ENCODE peak calls at places on chromosome 15, in eight cellular contexts. One of them, this sample, is unnamed.

GRCh38 chr15:44670087-44670945 is 6.9 kb upstream of the SPG11 start:
- DNase-seq in CD4-positive, CD25-positive, alpha-beta regulatory T cell: no peak
- DNase-seq in naive thymus-derived CD4-positive, alpha-beta T cell: no peak
- DNase-seq in lower lobe of right lung: no peak
- DNase-seq in Peyer's patch: no peak
- DNase-seq in IMR-90: no peak
- DNase-seq in SJSA1: no peak
- DNase-seq in colonic mucosa: no peak
- DNase-seq in this sample: no peak

GRCh38 chr15:78007965-78008886 is 69.3 kb downstream of the TBC1D2B start:
- DNase-seq in naive thymus-derived CD4-positive, alpha-beta T cell: no peak
- DNase-seq in SJSA1: no peak
- DNase-seq in colonic mucosa: peak; percentile 67
- DNase-seq in IMR-90: peak; percentile 87
- DNase-seq in CD4-positive, CD25-positive, alpha-beta regulatory T cell: no peak
- DNase-seq in lower lobe of right lung: peak; percentile 70
- DNase-seq in Peyer's patch: no peak
- DNase-seq in this sample: no peak

GRCh38 chr15:90609254-90610185 is 79.8 kb downstream of the CRTC3 start:
- DNase-seq in CD4-positive, CD25-positive, alpha-beta regulatory T cell: no peak
- DNase-seq in Peyer's patch: no peak
- DNase-seq in colonic mucosa: no peak
- DNase-seq in SJSA1: no peak
- DNase-seq in IMR-90: peak; percentile 51
- DNase-seq in naive thymus-derived CD4-positive, alpha-beta T cell: no peak
- DNase-seq in lower lobe of right lung: no peak
- DNase-seq in this sample: peak; percentile 54

GRCh38 chr15:70526221-70526973 is 237.0 kb downstream of the UACA start:
- DNase-seq in naive thymus-derived CD4-positive, alpha-beta T cell: no peak
- DNase-seq in CD4-positive, CD25-positive, alpha-beta regulatory T cell: no peak
- DNase-seq in lower lobe of right lung: no peak
- DNase-seq in SJSA1: peak; percentile 92
- DNase-seq in Peyer's patch: no peak
- DNase-seq in IMR-90: peak; percentile 31
- DNase-seq in colonic mucosa: peak; percentile 48
- DNase-seq in this sample: no peak

GRCh38 chr15:90388462-90389182 is 580 bp downstream of the IQGAP1 start:
- DNase-seq in CD4-positive, CD25-positive, alpha-beta regulatory T cell: peak; percentile 55
- DNase-seq in lower lobe of right lung: peak; percentile 87
- DNase-seq in IMR-90: peak; percentile 41
- DNase-seq in Peyer's patch: peak; percentile 80
- DNase-seq in colonic mucosa: peak; percentile 75
- DNase-seq in SJSA1: peak; percentile 77
- DNase-seq in naive thymus-derived CD4-positive, alpha-beta T cell: peak; percentile 73
- DNase-seq in this sample: no peak

GRCh38 chr15:42578984-42579537 is 3.7 kb downstream of the STARD9 start:
- DNase-seq in CD4-positive, CD25-positive, alpha-beta regulatory T cell: no peak
- DNase-seq in Peyer's patch: no peak
- DNase-seq in SJSA1: no peak
- DNase-seq in naive thymus-derived CD4-positive, alpha-beta T cell: no peak
- DNase-seq in colonic mucosa: no peak
- DNase-seq in IMR-90: no peak
- DNase-seq in lower lobe of right lung: no peak
- DNase-seq in this sample: no peak

GRCh38 chr15:69482686-69483256 is 30.2 kb downstream of the RPLP1 start:
- DNase-seq in SJSA1: no peak
- DNase-seq in CD4-positive, CD25-positive, alpha-beta regulatory T cell: no peak
- DNase-seq in IMR-90: no peak
- DNase-seq in naive thymus-derived CD4-positive, alpha-beta T cell: no peak
- DNase-seq in lower lobe of right lung: no peak
- DNase-seq in colonic mucosa: no peak
- DNase-seq in Peyer's patch: no peak
- DNase-seq in this sample: no peak

GRCh38 chr15:99369250-99369649 is 118.0 kb downstream of the LRRC28 start:
- DNase-seq in Peyer's patch: no peak
- DNase-seq in SJSA1: no peak
- DNase-seq in naive thymus-derived CD4-positive, alpha-beta T cell: no peak
- DNase-seq in colonic mucosa: no peak
- DNase-seq in CD4-positive, CD25-positive, alpha-beta regulatory T cell: no peak
- DNase-seq in lower lobe of right lung: no peak
- DNase-seq in IMR-90: no peak
- DNase-seq in this sample: no peak

GRCh38 chr15:85956515-85957275 is 123.0 kb upstream of the AGBL1 start:
- DNase-seq in lower lobe of right lung: no peak
- DNase-seq in CD4-positive, CD25-positive, alpha-beta regulatory T cell: no peak
- DNase-seq in naive thymus-derived CD4-positive, alpha-beta T cell: no peak
- DNase-seq in colonic mucosa: no peak
- DNase-seq in SJSA1: peak; percentile 71
- DNase-seq in Peyer's patch: no peak
- DNase-seq in IMR-90: peak; percentile 8
- DNase-seq in this sample: no peak

GRCh38 chr15:79978694-79979519 is 7.9 kb upstream of the BCL2A1 start:
- DNase-seq in CD4-positive, CD25-positive, alpha-beta regulatory T cell: no peak
- DNase-seq in Peyer's patch: peak; percentile 51
- DNase-seq in SJSA1: no peak
- DNase-seq in naive thymus-derived CD4-positive, alpha-beta T cell: no peak
- DNase-seq in IMR-90: peak; percentile 89
- DNase-seq in lower lobe of right lung: no peak
- DNase-seq in colonic mucosa: no peak
- DNase-seq in this sample: no peak

GRCh38 chr15:80695099-80695910 is at the start of gene ABHD17C:
- DNase-seq in SJSA1: peak; percentile 62
- DNase-seq in IMR-90: peak; percentile 53
- DNase-seq in colonic mucosa: peak; percentile 70
- DNase-seq in lower lobe of right lung: peak; percentile 76
- DNase-seq in CD4-positive, CD25-positive, alpha-beta regulatory T cell: peak; percentile 3
- DNase-seq in naive thymus-derived CD4-positive, alpha-beta T cell: peak; percentile 71
- DNase-seq in Peyer's patch: peak; percentile 89
- DNase-seq in this sample: peak; percentile 30

GRCh38 chr15:50883903-50884302 is 24.6 kb upstream of the AP4E1 start:
- DNase-seq in IMR-90: peak; percentile 46
- DNase-seq in lower lobe of right lung: no peak
- DNase-seq in colonic mucosa: no peak
- DNase-seq in CD4-positive, CD25-positive, alpha-beta regulatory T cell: no peak
- DNase-seq in naive thymus-derived CD4-positive, alpha-beta T cell: peak; percentile 34
- DNase-seq in SJSA1: peak; percentile 61
- DNase-seq in Peyer's patch: no peak
- DNase-seq in this sample: no peak

GRCh38 chr15:50977157-50977556 is 68.7 kb downstream of the AP4E1 start:
- DNase-seq in CD4-positive, CD25-positive, alpha-beta regulatory T cell: no peak
- DNase-seq in SJSA1: no peak
- DNase-seq in naive thymus-derived CD4-positive, alpha-beta T cell: no peak
- DNase-seq in IMR-90: peak; percentile 54
- DNase-seq in colonic mucosa: no peak
- DNase-seq in lower lobe of right lung: no peak
- DNase-seq in Peyer's patch: no peak
- DNase-seq in this sample: no peak

GRCh38 chr15:64869501-64869900 is 27.8 kb downstream of the PLEKHO2 start:
- DNase-seq in naive thymus-derived CD4-positive, alpha-beta T cell: no peak
- DNase-seq in lower lobe of right lung: no peak
- DNase-seq in Peyer's patch: no peak
- DNase-seq in IMR-90: no peak
- DNase-seq in colonic mucosa: no peak
- DNase-seq in SJSA1: no peak
- DNase-seq in CD4-positive, CD25-positive, alpha-beta regulatory T cell: no peak
- DNase-seq in this sample: no peak
- H3K4me1 ChIP-seq in naive thymus-derived CD4-positive, alpha-beta T cell: no peaks in the 10 kb centered on the region
- H3K4me1 ChIP-seq in lower lobe of right lung: peaks cover 18% of the 10 kb centered on the region
- H3K4me1 ChIP-seq in Peyer's patch: no peaks in the 10 kb centered on the region
- H3K4me1 ChIP-seq in IMR-90: peaks cover 35% of the 10 kb centered on the region
- H3K4me1 ChIP-seq in colonic mucosa: no peaks in the 10 kb centered on the region
- H3K4me1 ChIP-seq in SJSA1: peaks cover 38% of the 10 kb centered on the region
- H3K4me1 ChIP-seq in CD4-positive, CD25-positive, alpha-beta regulatory T cell: peaks cover 6% of the 10 kb centered on the region
- H3K4me1 ChIP-seq in this sample: peaks cover 31% of the 10 kb centered on the region

DNA sequence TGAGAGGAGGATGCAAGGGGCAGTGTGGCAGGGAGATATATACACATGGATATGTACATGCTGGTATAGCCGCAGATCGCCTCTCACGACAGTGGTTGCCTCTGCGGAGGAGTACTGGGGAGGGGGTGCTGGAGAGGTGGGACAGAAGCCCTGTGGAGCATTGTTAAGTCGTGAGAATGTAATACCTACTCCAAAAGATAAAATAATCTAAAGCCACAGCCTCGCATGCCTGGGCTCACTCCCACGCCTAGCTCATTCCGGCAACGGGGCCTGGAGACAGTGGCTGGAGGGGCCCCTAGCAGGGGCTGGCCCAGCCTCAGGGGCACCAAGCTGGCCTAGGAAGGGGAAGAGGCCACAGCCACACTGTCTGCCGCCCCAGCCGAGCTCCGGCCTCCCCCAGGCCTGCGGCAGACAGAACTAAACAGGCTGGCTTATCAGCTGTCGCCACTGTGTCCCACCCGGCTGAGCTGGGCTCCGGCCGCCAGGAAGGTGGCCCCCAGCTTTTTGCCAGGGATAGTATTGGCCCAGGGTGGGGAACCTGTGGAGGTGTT is 65.1 kb upstream of the LCTL start:
- DNase-seq in IMR-90: no peak
- DNase-seq in Peyer's patch: no peak
- DNase-seq in CD4-positive, CD25-positive, alpha-beta regulatory T cell: no peak
- DNase-seq in naive thymus-derived CD4-positive, alpha-beta T cell: no peak
- DNase-seq in SJSA1: no peak
- DNase-seq in colonic mucosa: no peak
- DNase-seq in lower lobe of right lung: no peak
- DNase-seq in this sample: no peak
- H3K4me1 ChIP-seq in IMR-90: peaks cover 2% of the 10 kb centered on the region
- H3K4me1 ChIP-seq in Peyer's patch: no peaks in the 10 kb centered on the region
- H3K4me1 ChIP-seq in CD4-positive, CD25-positive, alpha-beta regulatory T cell: no peaks in the 10 kb centered on the region
- H3K4me1 ChIP-seq in naive thymus-derived CD4-positive, alpha-beta T cell: no peaks in the 10 kb centered on the region
- H3K4me1 ChIP-seq in SJSA1: peaks cover 1% of the 10 kb centered on the region
- H3K4me1 ChIP-seq in colonic mucosa: no peaks in the 10 kb centered on the region
- H3K4me1 ChIP-seq in lower lobe of right lung: peaks cover 35% of the 10 kb centered on the region
- H3K4me1 ChIP-seq in this sample: peaks cover 28% of the 10 kb centered on the region

GRCh38 chr15:101246391-101246790 is 5.5 kb downstream of the CHSY1 start:
- DNase-seq in naive thymus-derived CD4-positive, alpha-beta T cell: no peak
- DNase-seq in CD4-positive, CD25-positive, alpha-beta regulatory T cell: no peak
- DNase-seq in colonic mucosa: no peak
- DNase-seq in lower lobe of right lung: no peak
- DNase-seq in IMR-90: no peak
- DNase-seq in SJSA1: no peak
- DNase-seq in Peyer's patch: no peak
- DNase-seq in this sample: no peak

GRCh38 chr15:101250331-101250730 is 1.5 kb downstream of the CHSY1 start:
- DNase-seq in IMR-90: peak; percentile 78
- DNase-seq in SJSA1: peak; percentile 60
- DNase-seq in Peyer's patch: no peak
- DNase-seq in lower lobe of right lung: no peak
- DNase-seq in naive thymus-derived CD4-positive, alpha-beta T cell: no peak
- DNase-seq in colonic mucosa: no peak
- DNase-seq in CD4-positive, CD25-positive, alpha-beta regulatory T cell: no peak
- DNase-seq in this sample: no peak

GRCh38 chr15:101246824-101247745 is 4.8 kb downstream of the CHSY1 start:
- DNase-seq in SJSA1: no peak
- DNase-seq in lower lobe of right lung: no peak
- DNase-seq in CD4-positive, CD25-positive, alpha-beta regulatory T cell: no peak
- DNase-seq in naive thymus-derived CD4-positive, alpha-beta T cell: no peak
- DNase-seq in Peyer's patch: no peak
- DNase-seq in colonic mucosa: no peak
- DNase-seq in IMR-90: no peak
- DNase-seq in this sample: no peak

GRCh38 chr15:101250931-101251829 is 668 bp downstream of the CHSY1 start:
- DNase-seq in naive thymus-derived CD4-positive, alpha-beta T cell: peak; percentile 41
- DNase-seq in SJSA1: peak; percentile 34
- DNase-seq in lower lobe of right lung: peak; percentile 69
- DNase-seq in colonic mucosa: peak; percentile 38
- DNase-seq in CD4-positive, CD25-positive, alpha-beta regulatory T cell: peak; percentile 14
- DNase-seq in Peyer's patch: peak; percentile 68
- DNase-seq in IMR-90: no peak
- DNase-seq in this sample: no peak

DNA sequence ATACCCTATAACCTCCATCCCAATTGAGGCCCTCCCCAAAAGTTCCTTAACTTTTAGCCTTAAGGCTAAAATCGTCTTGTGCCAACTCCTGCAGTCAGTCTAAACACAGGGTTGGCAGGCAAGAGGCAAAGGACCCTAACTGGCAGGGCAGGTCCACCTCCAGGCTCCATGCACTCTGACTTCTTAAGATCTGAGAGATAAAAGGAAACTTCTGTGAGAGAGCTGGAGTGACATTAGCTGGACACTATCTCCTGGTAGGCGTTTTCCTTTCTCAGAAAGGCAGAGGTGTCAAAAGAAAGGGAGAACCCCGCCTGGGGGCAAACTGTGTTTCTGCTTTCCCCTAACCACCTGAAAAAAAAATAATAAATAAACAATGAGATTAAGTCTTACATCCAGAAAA is 3.6 kb downstream of the CHSY1 start:
- DNase-seq in SJSA1: no peak
- DNase-seq in IMR-90: no peak
- DNase-seq in lower lobe of right lung: no peak
- DNase-seq in naive thymus-derived CD4-positive, alpha-beta T cell: no peak
- DNase-seq in Peyer's patch: no peak
- DNase-seq in CD4-positive, CD25-positive, alpha-beta regulatory T cell: no peak
- DNase-seq in colonic mucosa: no peak
- DNase-seq in this sample: no peak
- H3K4me1 ChIP-seq in SJSA1: peaks cover 48% of the 10 kb centered on the region
- H3K4me1 ChIP-seq in IMR-90: peaks cover 27% of the 10 kb centered on the region
- H3K4me1 ChIP-seq in lower lobe of right lung: peaks cover 81% of the 10 kb centered on the region
- H3K4me1 ChIP-seq in naive thymus-derived CD4-positive, alpha-beta T cell: peaks cover 44% of the 10 kb centered on the region
- H3K4me1 ChIP-seq in Peyer's patch: no peaks in the 10 kb centered on the region
- H3K4me1 ChIP-seq in CD4-positive, CD25-positive, alpha-beta regulatory T cell: peaks cover 69% of the 10 kb centered on the region
- H3K4me1 ChIP-seq in colonic mucosa: peaks cover 22% of the 10 kb centered on the region
- H3K4me1 ChIP-seq in this sample: peaks cover 5% of the 10 kb centered on the region

GRCh38 chr15:66755298-66756068 is 53.4 kb downstream of the SMAD6 start:
- DNase-seq in IMR-90: no peak
- DNase-seq in Peyer's patch: peak; percentile 8
- DNase-seq in lower lobe of right lung: no peak
- DNase-seq in colonic mucosa: no peak
- DNase-seq in CD4-positive, CD25-positive, alpha-beta regulatory T cell: no peak
- DNase-seq in SJSA1: no peak
- DNase-seq in naive thymus-derived CD4-positive, alpha-beta T cell: no peak
- DNase-seq in this sample: no peak

GRCh38 chr15:66757521-66757920 is 55.5 kb downstream of the SMAD6 start:
- DNase-seq in CD4-positive, CD25-positive, alpha-beta regulatory T cell: no peak
- DNase-seq in naive thymus-derived CD4-positive, alpha-beta T cell: no peak
- DNase-seq in IMR-90: no peak
- DNase-seq in Peyer's patch: peak; percentile 46
- DNase-seq in colonic mucosa: no peak
- DNase-seq in SJSA1: no peak
- DNase-seq in lower lobe of right lung: no peak
- DNase-seq in this sample: no peak

GRCh38 chr15:66754789-66755188 is 52.8 kb downstream of the SMAD6 start:
- DNase-seq in SJSA1: no peak
- DNase-seq in IMR-90: no peak
- DNase-seq in CD4-positive, CD25-positive, alpha-beta regulatory T cell: no peak
- DNase-seq in naive thymus-derived CD4-positive, alpha-beta T cell: no peak
- DNase-seq in colonic mucosa: no peak
- DNase-seq in lower lobe of right lung: no peak
- DNase-seq in Peyer's patch: no peak
- DNase-seq in this sample: no peak

GRCh38 chr15:66757030-66757429 is 55.0 kb downstream of the SMAD6 start:
- DNase-seq in naive thymus-derived CD4-positive, alpha-beta T cell: no peak
- DNase-seq in SJSA1: no peak
- DNase-seq in lower lobe of right lung: no peak
- DNase-seq in IMR-90: no peak
- DNase-seq in CD4-positive, CD25-positive, alpha-beta regulatory T cell: no peak
- DNase-seq in Peyer's patch: no peak
- DNase-seq in colonic mucosa: no peak
- DNase-seq in this sample: no peak

GRCh38 chr15:66756220-66756769 is 54.3 kb downstream of the SMAD6 start:
- DNase-seq in colonic mucosa: no peak
- DNase-seq in SJSA1: no peak
- DNase-seq in CD4-positive, CD25-positive, alpha-beta regulatory T cell: no peak
- DNase-seq in Peyer's patch: peak; percentile 13
- DNase-seq in naive thymus-derived CD4-positive, alpha-beta T cell: no peak
- DNase-seq in lower lobe of right lung: no peak
- DNase-seq in IMR-90: no peak
- DNase-seq in this sample: no peak
- H3K4me1 ChIP-seq in colonic mucosa: no peaks in the 10 kb centered on the region
- H3K4me1 ChIP-seq in SJSA1: peaks cover 49% of the 10 kb centered on the region
- H3K4me1 ChIP-seq in CD4-positive, CD25-positive, alpha-beta regulatory T cell: no peaks in the 10 kb centered on the region
- H3K4me1 ChIP-seq in Peyer's patch: peaks cover 6% of the 10 kb centered on the region
- H3K4me1 ChIP-seq in naive thymus-derived CD4-positive, alpha-beta T cell: peaks cover 4% of the 10 kb centered on the region
- H3K4me1 ChIP-seq in lower lobe of right lung: peaks cover 94% of the 10 kb centered on the region
- H3K4me1 ChIP-seq in IMR-90: peaks cover 17% of the 10 kb centered on the region
- H3K4me1 ChIP-seq in this sample: peaks cover 19% of the 10 kb centered on the region

This sample was measured in NT2/D1.